ENCODE peak calls at places on chromosome 4, in seven cellular contexts. One of them, this sample, is unnamed.

GRCh38 chr4:76216521-76216920 is 2.9 kb upstream of the SCARB2 start:
- DNase-seq in GM23338: no peak
- DNase-seq in brain microvascular endothelial cell: no peak
- DNase-seq in colonic mucosa: peak; percentile 13
- DNase-seq in neural crest cell: no peak
- DNase-seq in cardiac fibroblast: no peak
- DNase-seq in CD4-positive, alpha-beta T cell: no peak
- DNase-seq in this sample: no peak

GRCh38 chr4:45442466-45442865 is 681.4 kb downstream of the GABRG1 start:
- DNase-seq in GM23338: peak; percentile 51
- DNase-seq in brain microvascular endothelial cell: no peak
- DNase-seq in colonic mucosa: no peak
- DNase-seq in neural crest cell: no peak
- DNase-seq in cardiac fibroblast: peak; percentile 24
- DNase-seq in CD4-positive, alpha-beta T cell: no peak
- DNase-seq in this sample: peak; percentile 11

GRCh38 chr4:67687639-67688038 is 13.3 kb downstream of the UBA6 start:
- DNase-seq in GM23338: no peak
- DNase-seq in brain microvascular endothelial cell: peak; percentile 28
- DNase-seq in colonic mucosa: no peak
- DNase-seq in neural crest cell: no peak
- DNase-seq in cardiac fibroblast: peak; percentile 18
- DNase-seq in CD4-positive, alpha-beta T cell: no peak
- DNase-seq in this sample: no peak

GRCh38 chr4:143241892-143242291 is 57.2 kb downstream of the USP38 start:
- DNase-seq in GM23338: no peak
- DNase-seq in brain microvascular endothelial cell: no peak
- DNase-seq in colonic mucosa: no peak
- DNase-seq in neural crest cell: no peak
- DNase-seq in cardiac fibroblast: peak; percentile 19
- DNase-seq in CD4-positive, alpha-beta T cell: no peak
- DNase-seq in this sample: peak; percentile 7

GRCh38 chr4:72857787-72858186 is 211.7 kb downstream of the COX18 start:
- DNase-seq in GM23338: no peak
- DNase-seq in brain microvascular endothelial cell: no peak
- DNase-seq in colonic mucosa: no peak
- DNase-seq in neural crest cell: no peak
- DNase-seq in cardiac fibroblast: peak; percentile 28
- DNase-seq in CD4-positive, alpha-beta T cell: no peak
- DNase-seq in this sample: no peak

GRCh38 chr4:1691737-1692373 is 7.7 kb upstream of the FAM53A start:
- DNase-seq in GM23338: no peak
- DNase-seq in brain microvascular endothelial cell: no peak
- DNase-seq in colonic mucosa: no peak
- DNase-seq in neural crest cell: no peak
- DNase-seq in cardiac fibroblast: no peak
- DNase-seq in CD4-positive, alpha-beta T cell: no peak
- DNase-seq in this sample: no peak

GRCh38 chr4:44632733-44633132 is 18.7 kb downstream of the YIPF7 start:
- DNase-seq in GM23338: no peak
- DNase-seq in brain microvascular endothelial cell: no peak
- DNase-seq in colonic mucosa: no peak
- DNase-seq in neural crest cell: no peak
- DNase-seq in cardiac fibroblast: no peak
- DNase-seq in CD4-positive, alpha-beta T cell: no peak
- DNase-seq in this sample: no peak

GRCh38 chr4:158782539-158783360 is 13.9 kb downstream of the FNIP2 start:
- DNase-seq in GM23338: no peak
- DNase-seq in brain microvascular endothelial cell: no peak
- DNase-seq in colonic mucosa: no peak
- DNase-seq in neural crest cell: no peak
- DNase-seq in cardiac fibroblast: no peak
- DNase-seq in CD4-positive, alpha-beta T cell: no peak
- DNase-seq in this sample: no peak

GRCh38 chr4:88107406-88108107 is 50.9 kb downstream of the ABCG2 start:
- DNase-seq in GM23338: no peak
- DNase-seq in brain microvascular endothelial cell: no peak
- DNase-seq in colonic mucosa: peak; percentile 40
- DNase-seq in neural crest cell: no peak
- DNase-seq in cardiac fibroblast: peak; percentile 40
- DNase-seq in CD4-positive, alpha-beta T cell: no peak
- DNase-seq in this sample: peak; percentile 70

GRCh38 chr4:98608343-98608742 is 50.1 kb downstream of the TSPAN5 start:
- DNase-seq in GM23338: no peak
- DNase-seq in brain microvascular endothelial cell: no peak
- DNase-seq in colonic mucosa: no peak
- DNase-seq in neural crest cell: no peak
- DNase-seq in cardiac fibroblast: no peak
- DNase-seq in CD4-positive, alpha-beta T cell: no peak
- DNase-seq in this sample: no peak

GRCh38 chr4:82268050-82268825 is 105.6 kb downstream of the HNRNPD start:
- DNase-seq in GM23338: peak; percentile 87
- DNase-seq in brain microvascular endothelial cell: peak; percentile 48
- DNase-seq in colonic mucosa: peak; percentile 46
- DNase-seq in neural crest cell: peak; percentile 44
- DNase-seq in cardiac fibroblast: peak; percentile 70
- DNase-seq in CD4-positive, alpha-beta T cell: no peak
- DNase-seq in this sample: peak; percentile 83

GRCh38 chr4:183832776-183833450 is 72.2 kb upstream of the STOX2 start:
- DNase-seq in GM23338: no peak
- DNase-seq in brain microvascular endothelial cell: no peak
- DNase-seq in colonic mucosa: no peak
- DNase-seq in neural crest cell: no peak
- DNase-seq in cardiac fibroblast: no peak
- DNase-seq in CD4-positive, alpha-beta T cell: no peak
- DNase-seq in this sample: no peak

GRCh38 chr4:153204247-153205027 is at the start of gene TRIM2:
- DNase-seq in GM23338: peak; percentile 95
- DNase-seq in brain microvascular endothelial cell: peak; percentile 89
- DNase-seq in colonic mucosa: peak; percentile 92
- DNase-seq in neural crest cell: peak; percentile 61
- DNase-seq in cardiac fibroblast: peak; percentile 84
- DNase-seq in CD4-positive, alpha-beta T cell: no peak
- DNase-seq in this sample: no peak

GRCh38 chr4:148643851-148644250 is 201.6 kb upstream of the NR3C2 start:
- DNase-seq in GM23338: no peak
- DNase-seq in brain microvascular endothelial cell: no peak
- DNase-seq in colonic mucosa: no peak
- DNase-seq in neural crest cell: no peak
- DNase-seq in cardiac fibroblast: no peak
- DNase-seq in CD4-positive, alpha-beta T cell: no peak
- DNase-seq in this sample: no peak

GRCh38 chr4:31185014-31185585 is 464.9 kb downstream of the PCDH7 start:
- DNase-seq in GM23338: no peak
- DNase-seq in brain microvascular endothelial cell: no peak
- DNase-seq in colonic mucosa: no peak
- DNase-seq in neural crest cell: no peak
- DNase-seq in cardiac fibroblast: no peak
- DNase-seq in CD4-positive, alpha-beta T cell: no peak
- DNase-seq in this sample: no peak

GRCh38 chr4:15444879-15445576 is 17.2 kb downstream of the C1QTNF7 start:
- DNase-seq in GM23338: no peak
- DNase-seq in brain microvascular endothelial cell: no peak
- DNase-seq in colonic mucosa: no peak
- DNase-seq in neural crest cell: no peak
- DNase-seq in cardiac fibroblast: no peak
- DNase-seq in CD4-positive, alpha-beta T cell: no peak
- DNase-seq in this sample: no peak

GRCh38 chr4:84647307-84647884 is 64.5 kb downstream of the CDS1 start:
- DNase-seq in GM23338: peak; percentile 77
- DNase-seq in brain microvascular endothelial cell: no peak
- DNase-seq in colonic mucosa: no peak
- DNase-seq in neural crest cell: no peak
- DNase-seq in cardiac fibroblast: peak; percentile 31
- DNase-seq in CD4-positive, alpha-beta T cell: no peak
- DNase-seq in this sample: no peak

GRCh38 chr4:109211671-109212070 is 90.8 kb downstream of the COL25A1 start:
- DNase-seq in GM23338: no peak
- DNase-seq in brain microvascular endothelial cell: peak; percentile 13
- DNase-seq in colonic mucosa: no peak
- DNase-seq in neural crest cell: no peak
- DNase-seq in cardiac fibroblast: peak; percentile 6
- DNase-seq in CD4-positive, alpha-beta T cell: no peak
- DNase-seq in this sample: no peak

GRCh38 chr4:140609548-140610425 is 41.0 kb upstream of the UCP1 start:
- DNase-seq in GM23338: peak; percentile 59
- DNase-seq in brain microvascular endothelial cell: peak; percentile 28
- DNase-seq in colonic mucosa: no peak
- DNase-seq in neural crest cell: no peak
- DNase-seq in cardiac fibroblast: peak; percentile 61
- DNase-seq in CD4-positive, alpha-beta T cell: no peak
- DNase-seq in this sample: peak; percentile 39
- TF ChIP-seq CTCF in GM23338: peak; percentile 45
- TF ChIP-seq CTCF in brain microvascular endothelial cell: peak; percentile 46
- TF ChIP-seq CTCF in colonic mucosa: no peak
- TF ChIP-seq CTCF in neural crest cell: peak; percentile 71
- TF ChIP-seq CTCF in cardiac fibroblast: peak; percentile 40
- TF ChIP-seq CTCF in CD4-positive, alpha-beta T cell: peak; percentile 49
- TF ChIP-seq CTCF in this sample: peak; percentile 8

DNA sequence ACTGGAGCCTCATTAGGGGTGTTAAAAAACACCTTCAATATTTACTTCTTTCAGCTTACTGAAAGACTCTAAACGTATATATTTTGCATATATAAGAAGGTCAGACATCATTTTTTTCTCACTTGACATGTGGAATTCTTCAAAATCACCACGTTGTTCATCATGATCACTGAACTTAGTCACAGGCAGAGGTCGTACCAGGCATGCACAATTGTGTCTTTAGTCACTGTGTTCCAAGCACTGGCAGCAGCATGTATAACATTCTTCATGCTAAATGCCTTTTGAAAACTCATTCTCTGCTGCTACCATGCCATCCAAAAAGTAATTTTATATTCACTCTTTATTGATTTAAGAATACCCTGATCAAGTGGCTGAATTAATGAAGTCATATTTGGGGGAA is 229.3 kb upstream of the ARSJ start:
- DNase-seq in GM23338: no peak
- DNase-seq in brain microvascular endothelial cell: peak; percentile 38
- DNase-seq in colonic mucosa: no peak
- DNase-seq in neural crest cell: no peak
- DNase-seq in cardiac fibroblast: no peak
- DNase-seq in CD4-positive, alpha-beta T cell: no peak
- DNase-seq in this sample: no peak
- TF ChIP-seq CTCF in GM23338: peak; percentile 12
- TF ChIP-seq CTCF in brain microvascular endothelial cell: peak; percentile 28
- TF ChIP-seq CTCF in colonic mucosa: no peak
- TF ChIP-seq CTCF in neural crest cell: no peak
- TF ChIP-seq CTCF in cardiac fibroblast: peak; percentile 11
- TF ChIP-seq CTCF in CD4-positive, alpha-beta T cell: no peak
- TF ChIP-seq CTCF in this sample: no peak

GRCh38 chr4:6253111-6253510 is 16.5 kb upstream of the WFS1 start:
- DNase-seq in GM23338: no peak
- DNase-seq in brain microvascular endothelial cell: no peak
- DNase-seq in colonic mucosa: no peak
- DNase-seq in neural crest cell: no peak
- DNase-seq in cardiac fibroblast: no peak
- DNase-seq in CD4-positive, alpha-beta T cell: no peak
- DNase-seq in this sample: no peak

GRCh38 chr4:6250235-6250983 is 19.2 kb upstream of the WFS1 start:
- DNase-seq in GM23338: peak; percentile 90
- DNase-seq in brain microvascular endothelial cell: peak; percentile 43
- DNase-seq in colonic mucosa: no peak
- DNase-seq in neural crest cell: peak; percentile 46
- DNase-seq in cardiac fibroblast: peak; percentile 74
- DNase-seq in CD4-positive, alpha-beta T cell: no peak
- DNase-seq in this sample: peak; percentile 75

GRCh38 chr4:6251365-6251764 is 18.3 kb upstream of the WFS1 start:
- DNase-seq in GM23338: no peak
- DNase-seq in brain microvascular endothelial cell: no peak
- DNase-seq in colonic mucosa: no peak
- DNase-seq in neural crest cell: no peak
- DNase-seq in cardiac fibroblast: no peak
- DNase-seq in CD4-positive, alpha-beta T cell: no peak
- DNase-seq in this sample: no peak

GRCh38 chr4:6252051-6252450 is 17.6 kb upstream of the WFS1 start:
- DNase-seq in GM23338: no peak
- DNase-seq in brain microvascular endothelial cell: no peak
- DNase-seq in colonic mucosa: no peak
- DNase-seq in neural crest cell: no peak
- DNase-seq in cardiac fibroblast: no peak
- DNase-seq in CD4-positive, alpha-beta T cell: no peak
- DNase-seq in this sample: no peak

DNA sequence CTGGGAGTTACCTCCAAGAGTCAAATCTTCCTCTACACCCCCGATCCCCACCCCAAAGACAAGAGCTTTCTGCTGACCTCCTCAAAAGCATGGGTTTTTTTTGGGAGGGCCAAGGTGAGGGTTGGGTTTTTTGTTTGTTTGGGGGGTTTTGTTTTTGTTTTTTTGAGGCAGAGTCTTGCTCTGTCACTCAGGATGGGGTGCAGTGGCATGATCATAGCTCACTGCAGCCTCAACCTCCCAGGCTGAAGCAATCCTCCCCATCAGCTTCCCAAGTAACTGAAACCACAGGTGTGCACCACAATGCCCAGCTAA is 18.7 kb upstream of the WFS1 start:
- DNase-seq in GM23338: no peak
- DNase-seq in brain microvascular endothelial cell: no peak
- DNase-seq in colonic mucosa: no peak
- DNase-seq in neural crest cell: no peak
- DNase-seq in cardiac fibroblast: no peak
- DNase-seq in CD4-positive, alpha-beta T cell: no peak
- DNase-seq in this sample: no peak
- TF ChIP-seq CTCF in GM23338: no peak
- TF ChIP-seq CTCF in brain microvascular endothelial cell: no peak
- TF ChIP-seq CTCF in colonic mucosa: peak; percentile 19
- TF ChIP-seq CTCF in neural crest cell: peak; percentile 7
- TF ChIP-seq CTCF in cardiac fibroblast: no peak
- TF ChIP-seq CTCF in CD4-positive, alpha-beta T cell: peak; percentile 48
- TF ChIP-seq CTCF in this sample: no peak

DNA sequence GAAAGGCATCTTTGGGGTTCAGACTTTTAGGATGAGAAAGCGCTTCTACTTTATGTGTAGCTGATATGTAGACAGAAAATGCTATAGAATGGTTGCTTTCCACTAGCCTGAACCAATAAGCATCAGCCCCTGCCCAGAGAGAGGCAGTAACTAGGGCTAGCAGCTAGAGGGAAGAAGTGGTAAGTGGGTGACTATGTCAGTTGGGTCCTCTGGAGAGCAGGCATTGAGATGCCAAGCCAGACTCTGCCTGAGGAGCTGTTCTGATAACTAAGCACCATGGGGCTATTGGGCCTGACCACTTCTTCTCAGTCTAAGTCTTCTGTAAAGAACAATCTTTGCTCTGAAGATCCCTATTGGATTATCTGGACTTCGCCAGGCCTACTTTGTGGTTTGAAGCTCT is 146.1 kb downstream of the RBM46 start:
- DNase-seq in GM23338: peak; percentile 17
- DNase-seq in brain microvascular endothelial cell: no peak
- DNase-seq in colonic mucosa: no peak
- DNase-seq in neural crest cell: no peak
- DNase-seq in cardiac fibroblast: no peak
- DNase-seq in CD4-positive, alpha-beta T cell: no peak
- DNase-seq in this sample: no peak
- TF ChIP-seq CTCF in GM23338: peak; percentile 18
- TF ChIP-seq CTCF in brain microvascular endothelial cell: no peak
- TF ChIP-seq CTCF in colonic mucosa: no peak
- TF ChIP-seq CTCF in neural crest cell: no peak
- TF ChIP-seq CTCF in cardiac fibroblast: peak; percentile 6
- TF ChIP-seq CTCF in CD4-positive, alpha-beta T cell: no peak
- TF ChIP-seq CTCF in this sample: no peak

This sample was measured in NB4.